ENCODE peak calls at places on chromosomes 5 and 9, in nine cellular contexts. E is fibroblast of gingiva; Q is midbrain; P is NCI-H774; H is AG10803; J is immature natural killer cell; F is activated T-cell treated with anti-CD3 and anti-CD28 coated beads, Interleukin-2, amount 50 U/mL, for 1 hour; L is DMS153; N is cardiac fibroblast. U is an unnamed sample.

GRCh38 chr9:95130484-95130883 is 187.0 kb downstream of the FANCC start:
- DNase-seq in E (no peak), Q (no peak), P (no peak), H (no peak), J (no peak), F (no peak), L (no peak), N (no peak), U (no peak)

GRCh38 chr9:133188006-133188842 is 20.8 kb downstream of the OBP2B start:
- DNase-seq in E (no peak), Q (peak; percentile 19), P (no peak), H (no peak), J (no peak), F (no peak), L (peak; percentile 75), N (peak; percentile 11), U (peak; percentile 77)

GRCh38 chr9:106862115-106862945 is 636 bp upstream of the ZNF462 start:
- DNase-seq in E (peak; percentile 11), Q (no peak), P (no peak), H (peak; percentile 34), J (no peak), F (no peak), L (no peak), N (peak; percentile 52), U (no peak)

GRCh38 chr9:135087899-135088347 is 455 bp downstream of the OLFM1 start:
- DNase-seq in E (no peak), Q (no peak), P (no peak), H (no peak), J (no peak), F (no peak), L (no peak), N (no peak), U (no peak)

GRCh38 chr5:147436596-147436995 is 73.3 kb downstream of the DPYSL3 start:
- DNase-seq in E (no peak), Q (no peak), P (no peak), H (no peak), J (no peak), F (no peak), L (no peak), N (no peak), U (no peak)

GRCh38 chr9:124852121-124852828 is 985 bp upstream of the WDR38 start:
- DNase-seq in E (no peak), Q (no peak), P (no peak), H (no peak), J (no peak), F (no peak), L (no peak), N (no peak), U (no peak)

GRCh38 chr9:34501889-34502425 is 20.8 kb downstream of the ENHO start:
- DNase-seq in E (peak; percentile 14), Q (peak; percentile 98), P (no peak), H (peak; percentile 84), J (no peak), F (no peak), L (no peak), N (peak; percentile 31), U (no peak)

GRCh38 chr5:956941-957729 is 51.5 kb upstream of the NKD2 start:
- DNase-seq in E (peak; percentile 83), Q (no peak), P (no peak), H (peak; percentile 94), J (peak; percentile 73), F (no peak), L (no peak), N (peak; percentile 69), U (no peak)

GRCh38 chr9:70043689-70044449 is at the start of gene MAMDC2:
- DNase-seq in E (no peak), Q (peak; percentile 2), P (no peak), H (peak; percentile 23), J (no peak), F (no peak), L (no peak), N (peak; percentile 29), U (no peak)

GRCh38 chr5:142446131-142446959 is 121.5 kb upstream of the SPRY4 start:
- DNase-seq in E (peak; percentile 32), Q (no peak), P (no peak), H (peak; percentile 63), J (no peak), F (no peak), L (no peak), N (peak; percentile 91), U (no peak)

GRCh38 chr9:114434878-114435311 is 47.1 kb upstream of the AKNA start:
- DNase-seq in E (peak; percentile 16), Q (peak; percentile 57), P (peak; percentile 50), H (peak; percentile 31), J (no peak), F (no peak), L (peak; percentile 27), N (peak; percentile 56), U (peak; percentile 72)

GRCh38 chr5:132661231-132662003 is 3.4 kb downstream of the IL13 start:
- DNase-seq in E (no peak), Q (no peak), P (no peak), H (no peak), J (no peak), F (no peak), L (no peak), N (no peak), U (no peak)

GRCh38 chr5:82586597-82586996 is 308.4 kb upstream of the RPS23 start:
- DNase-seq in E (no peak), Q (no peak), P (no peak), H (no peak), J (no peak), F (no peak), L (no peak), N (no peak), U (no peak)

GRCh38 chr5:142306077-142306502 is 18.7 kb downstream of the SPRY4 start:
- DNase-seq in E (no peak), Q (no peak), P (no peak), H (no peak), J (no peak), F (no peak), L (no peak), N (no peak), U (no peak)

GRCh38 chr9:87498046-87498815 is 564 bp downstream of the DAPK1 start:
- DNase-seq in E (peak; percentile 31), Q (peak; percentile 64), P (no peak), H (no peak), J (no peak), F (no peak), L (no peak), N (peak; percentile 45), U (no peak)

GRCh38 chr5:109898547-109899544 is 209.1 kb downstream of the MAN2A1 start:
- DNase-seq in E (no peak), Q (peak; percentile 28), P (no peak), H (no peak), J (no peak), F (no peak), L (no peak), N (no peak), U (no peak)

GRCh38 chr9:133715295-133715865 is 22.8 kb downstream of the SARDH start:
- DNase-seq in E (no peak), Q (no peak), P (no peak), H (no peak), J (no peak), F (no peak), L (no peak), N (peak; percentile 75), U (no peak)

GRCh38 chr9:136543280-136543679 is 2.6 kb downstream of the NOTCH1 start:
- DNase-seq in E (no peak), Q (no peak), P (no peak), H (no peak), J (no peak), F (peak; percentile 39), L (no peak), N (no peak), U (no peak)

GRCh38 chr9:105053209-105053652 is 125.3 kb upstream of the ABCA1 start:
- DNase-seq in E (peak; percentile 66), Q (no peak), P (no peak), H (peak; percentile 80), J (no peak), F (no peak), L (no peak), N (peak; percentile 94), U (no peak)

GRCh38 chr5:66223637-66224036 is 79.5 kb downstream of the SREK1 start:
- DNase-seq in E (peak; percentile 8), Q (no peak), P (no peak), H (no peak), J (no peak), F (no peak), L (no peak), N (peak; percentile 45), U (peak; percentile 52)

GRCh38 chr5:41414598-41414997 is 95.8 kb downstream of the PLCXD3 start:
- DNase-seq in E (peak; percentile 89), Q (no peak), P (no peak), H (peak; percentile 84), J (no peak), F (no peak), L (no peak), N (peak; percentile 97), U (no peak)

GRCh38 chr5:89105171-89105695 is 222.2 kb upstream of the MEF2C start:
- DNase-seq in E (no peak), Q (no peak), P (no peak), H (peak; percentile 28), J (no peak), F (no peak), L (no peak), N (no peak), U (no peak)

GRCh38 chr9:35335164-35335563 is 154.7 kb upstream of the RUSC2 start:
- DNase-seq in E (no peak), Q (no peak), P (no peak), H (peak; percentile 65), J (no peak), F (no peak), L (no peak), N (peak; percentile 77), U (no peak)